ENCODE peak calls at places on chromosomes 16 and 17, in eight cellular contexts. K, L, J, A, H, O, V and D are unnamed samples.

GRCh38 chr16:53745753-53746258 is 41.9 kb downstream of the FTO start:
- DNase-seq in H (no peak), V (peak), L (no peak), J (no peak), O (no peak), K (no peak), A (no peak), D (no peak)

GRCh38 chr17:28575126-28575795 is 1.4 kb downstream of the ALDOC start:
- DNase-seq in J (peak), A (no peak), L (no peak), V (no peak), O (no peak), H (peak), K (no peak), D (peak)

GRCh38 chr17:50256826-50257573 is 17.3 kb upstream of the TMEM92 start:
- DNase-seq in L (no peak), H (no peak), V (no peak), J (no peak), A (no peak), O (no peak), K (no peak), D (no peak)

GRCh38 chr16:17327671-17328335 is 143.0 kb downstream of the XYLT1 start:
- DNase-seq in L (no peak), O (no peak), A (no peak), V (no peak), J (no peak), H (no peak), K (no peak), D (no peak)

GRCh38 chr17:28199728-28200127 is 119.3 kb upstream of the TMEM97 start:
- DNase-seq in O (no peak), H (no peak), V (no peak), A (no peak), L (no peak), J (no peak), K (no peak), D (no peak)

GRCh38 chr17:61349350-61349749 is 50.3 kb upstream of the TBX2 start:
- DNase-seq in O (no peak), H (no peak), K (no peak), L (no peak), A (no peak), V (no peak), J (no peak), D (no peak)

GRCh38 chr16:11151156-11151904 is 104.7 kb downstream of the SOCS1 start:
- DNase-seq in J (no peak), V (no peak), H (no peak), A (peak), L (no peak), O (no peak), K (no peak), D (no peak)

GRCh38 chr16:50812876-50813466 is 71.1 kb downstream of the CYLD start:
- DNase-seq in J (no peak), L (peak), O (no peak), A (no peak), V (no peak), K (no peak), H (no peak), D (no peak)

GRCh38 chr16:57377080-57377841 is 5.0 kb downstream of the CX3CL1 start:
- DNase-seq in J (no peak), V (no peak), A (no peak), L (no peak), K (peak), O (peak), H (no peak), D (no peak)

GRCh38 chr17:49035470-49036269 is 38.5 kb downstream of the IGF2BP1 start:
- DNase-seq in H (peak), J (no peak), L (no peak), O (peak), A (peak), K (peak), V (no peak), D (no peak)

GRCh38 chr16:19830902-19831555 is 53.6 kb downstream of the GPRC5B start:
- DNase-seq in J (no peak), H (no peak), L (no peak), V (no peak), K (no peak), O (no peak), A (no peak), D (no peak)

GRCh38 chr16:15535772-15536171 is 101.4 kb downstream of the BMERB1 start:
- DNase-seq in O (no peak), A (no peak), J (no peak), L (no peak), K (no peak), V (no peak), H (no peak), D (no peak)

GRCh38 chr17:61461967-61462733 is 9.9 kb downstream of the TBX4 start:
- DNase-seq in O (no peak), A (no peak), J (no peak), K (no peak), V (no peak), L (no peak), H (no peak), D (no peak)

GRCh38 chr17:10077561-10078299 is 120.7 kb downstream of the GAS7 start:
- DNase-seq in J (no peak), V (no peak), A (no peak), L (no peak), K (no peak), H (no peak), O (no peak), D (no peak)

GRCh38 chr17:76805319-76805718 is 62.9 kb upstream of the MGAT5B start:
- DNase-seq in K (no peak), J (no peak), A (no peak), O (no peak), L (no peak), V (no peak), H (no peak), D (no peak)

GRCh38 chr17:34465756-34466155 is 102.7 kb upstream of the CCL1 start:
- DNase-seq in A (no peak), L (no peak), V (no peak), K (no peak), J (no peak), O (no peak), H (no peak), D (no peak)

GRCh38 chr16:31718998-31719397 is 154.6 kb upstream of the ZNF267 start:
- DNase-seq in K (no peak), L (no peak), V (no peak), J (no peak), A (no peak), O (no peak), H (no peak), D (no peak)

GRCh38 chr17:38578641-38579480 is 26.9 kb downstream of the SRCIN1 start:
- DNase-seq in L (no peak), K (no peak), J (no peak), H (no peak), O (no peak), V (no peak), A (no peak), D (no peak)

GRCh38 chr16:29809850-29810698 is 1.9 kb upstream of the PRRT2 start:
- DNase-seq in K (no peak), L (no peak), J (no peak), V (no peak), O (peak), A (peak), H (peak), D (no peak)

GRCh38 chr17:81846743-81847689 is 12.2 kb upstream of the PPP1R27 start:
- DNase-seq in A (no peak), L (no peak), O (no peak), H (no peak), K (no peak), J (no peak), V (no peak), D (no peak)

GRCh38 chr16:85483424-85483823 is 129.7 kb upstream of the GSE1 start:
- DNase-seq in V (no peak), J (no peak), A (peak), O (no peak), H (no peak), L (no peak), K (no peak), D (no peak)

GRCh38 chr17:35786941-35787432 is 8.5 kb downstream of the MMP28 start:
- DNase-seq in O (no peak), L (no peak), V (peak), K (no peak), J (no peak), H (no peak), A (no peak), D (no peak)

GRCh38 chr16:22317001-22317530 is 19.9 kb downstream of the POLR3E start:
- DNase-seq in L (no peak), O (no peak), H (no peak), A (no peak), J (no peak), K (no peak), V (no peak), D (no peak)

GRCh38 chr16:57361384-57361783 is 2.8 kb downstream of the CCL22 start:
- DNase-seq in K (no peak), O (no peak), V (no peak), A (no peak), L (no peak), H (no peak), J (no peak), D (no peak)

GRCh38 chr17:68886401-68886800 is 68.8 kb downstream of the ABCA8 start:
- DNase-seq in A (no peak), V (no peak), K (no peak), J (no peak), H (no peak), O (no peak), L (no peak), D (no peak)

GRCh38 chr17:74380959-74381808 is 13.9 kb downstream of the GPR142 start:
- DNase-seq in J (no peak), H (no peak), O (no peak), V (no peak), L (no peak), K (no peak), A (no peak), D (no peak)

GRCh38 chr16:13269905-13270528 is 368.6 kb downstream of the SHISA9 start:
- DNase-seq in J (no peak), K (no peak), A (no peak), H (no peak), L (no peak), V (no peak), O (no peak), D (no peak)

GRCh38 chr17:79294459-79295071 is 219.9 kb downstream of the ENGASE start:
- DNase-seq in J (peak), H (peak), V (no peak), O (peak), A (no peak), K (peak), L (no peak), D (peak)

GRCh38 chr16:2208772-2209171 is 1.9 kb downstream of the BRICD5 start:
- DNase-seq in A (no peak), O (no peak), L (no peak), H (no peak), K (no peak), V (no peak), J (no peak), D (no peak)

GRCh38 chr17:8859029-8859803 is 8.3 kb downstream of the PIK3R6 start:
- DNase-seq in V (no peak), H (no peak), O (peak), A (no peak), K (no peak), L (no peak), J (no peak), D (no peak)